ENCODE peak calls at places on chromosomes 2 and 18, in seven cellular contexts. W is activated CD4-positive, alpha-beta T cell treated with anti-CD3 and anti-CD28 coated beads, Interleukin-2, amount 10 ng/mL, durations not matched to agents 7 days and 5 days; I is left lung; V is choroid plexus epithelial cell; M is NB4; F is HFF-Myc; N is sigmoid colon. E is an unnamed sample.

GRCh38 chr2:227238242-227239237 is 74.1 kb downstream of the COL4A3 start:
- DNase-seq in W (peak; percentile 70), I (peak; percentile 60), V (peak; percentile 83), M (peak; percentile 67), F (peak; percentile 40), N (peak; percentile 75), E (no peak)

GRCh38 chr2:135124924-135125886 is 73.1 kb downstream of the RAB3GAP1 start:
- DNase-seq in W (no peak), I (no peak), V (peak; percentile 32), M (no peak), F (no peak), N (no peak), E (no peak)

GRCh38 chr18:79377187-79377891 is 18.4 kb upstream of the NFATC1 start:
- DNase-seq in W (no peak), I (no peak), V (no peak), M (no peak), F (no peak), N (peak; percentile 52), E (no peak)

GRCh38 chr2:187575081-187576067 is 21.1 kb upstream of the TFPI start:
- DNase-seq in W (no peak), I (no peak), V (peak; percentile 77), M (no peak), F (no peak), N (no peak), E (no peak)

GRCh38 chr2:224712346-224712745 is 3.8 kb downstream of the CCDC195 start:
- DNase-seq in W (no peak), I (no peak), V (peak; percentile 61), M (no peak), F (no peak), N (no peak), E (no peak)

GRCh38 chr18:21955757-21956652 is 213.4 kb upstream of the GATA6 start:
- DNase-seq in W (peak; percentile 80), I (peak; percentile 73), V (peak; percentile 81), M (peak; percentile 66), F (peak; percentile 24), N (peak; percentile 79), E (no peak)

GRCh38 chr2:200810252-200810650 is 1.5 kb upstream of the BZW1 start:
- DNase-seq in W (no peak), I (no peak), V (peak; percentile 75), M (peak; percentile 59), F (no peak), N (no peak), E (no peak)

GRCh38 chr2:27185331-27186026 is 26.4 kb upstream of the ATRAID start:
- DNase-seq in W (no peak), I (peak; percentile 47), V (peak; percentile 57), M (peak; percentile 84), F (no peak), N (peak; percentile 74), E (no peak)

GRCh38 chr18:3524706-3525105 is 74.7 kb downstream of the TGIF1 start:
- DNase-seq in W (no peak), I (no peak), V (no peak), M (no peak), F (no peak), N (no peak), E (no peak)

GRCh38 chr2:191692502-191693115 is 14.7 kb downstream of the NABP1 start:
- DNase-seq in W (no peak), I (no peak), V (peak; percentile 46), M (no peak), F (no peak), N (no peak), E (no peak)

GRCh38 chr18:79634593-79634992 is 45.0 kb upstream of the CTDP1 start:
- DNase-seq in W (no peak), I (no peak), V (no peak), M (no peak), F (no peak), N (peak; percentile 49), E (no peak)

GRCh38 chr2:60989256-60989655 is 28.3 kb upstream of the PEX13 start:
- DNase-seq in W (no peak), I (no peak), V (no peak), M (no peak), F (no peak), N (no peak), E (no peak)

GRCh38 chr2:111918383-111918806 is 20.0 kb downstream of the MERTK start:
- DNase-seq in W (no peak), I (no peak), V (peak; percentile 83), M (no peak), F (peak; percentile 97), N (no peak), E (no peak)

GRCh38 chr18:610214-610928 is 13.6 kb downstream of the CLUL1 start:
- DNase-seq in W (no peak), I (no peak), V (no peak), M (no peak), F (no peak), N (no peak), E (no peak)

GRCh38 chr2:57207191-57207590 is 839.4 kb upstream of the VRK2 start:
- DNase-seq in W (no peak), I (no peak), V (peak; percentile 26), M (no peak), F (no peak), N (no peak), E (no peak)

GRCh38 chr2:7450188-7451156 is 533.3 kb downstream of the RNF144A start:
- DNase-seq in W (peak; percentile 45), I (no peak), V (no peak), M (no peak), F (no peak), N (no peak), E (no peak)

GRCh38 chr2:210546424-210547223 is 9.8 kb upstream of the CPS1 start:
- DNase-seq in W (no peak), I (no peak), V (peak; percentile 25), M (no peak), F (no peak), N (peak; percentile 54), E (no peak)

GRCh38 chr2:239470151-239470900 is 69.5 kb upstream of the HDAC4 start:
- DNase-seq in W (no peak), I (peak; percentile 19), V (no peak), M (no peak), F (no peak), N (peak; percentile 48), E (no peak)

GRCh38 chr2:18536100-18536499 is 24.4 kb downstream of the RDH14 start:
- DNase-seq in W (no peak), I (no peak), V (no peak), M (no peak), F (no peak), N (peak; percentile 63), E (no peak)

GRCh38 chr2:142502402-142502801 is 371.6 kb upstream of the LRP1B start:
- DNase-seq in W (no peak), I (no peak), V (no peak), M (no peak), F (no peak), N (no peak), E (no peak)

GRCh38 chr18:49677762-49678398 is 116.0 kb downstream of the LIPG start:
- DNase-seq in W (no peak), I (no peak), V (no peak), M (peak; percentile 50), F (no peak), N (no peak), E (no peak)

GRCh38 chr2:11750917-11751316 is 4.5 kb downstream of the LPIN1 start:
- DNase-seq in W (no peak), I (no peak), V (peak; percentile 33), M (no peak), F (no peak), N (no peak), E (no peak)

GRCh38 chr18:48113691-48114090 is 183.2 kb upstream of the SMAD2 start:
- DNase-seq in W (no peak), I (no peak), V (no peak), M (no peak), F (no peak), N (no peak), E (no peak)

GRCh38 chr18:46034230-46034629 is 37.8 kb downstream of the PSTPIP2 start:
- DNase-seq in W (no peak), I (no peak), V (peak; percentile 74), M (no peak), F (no peak), N (no peak), E (no peak)

GRCh38 chr2:45843136-45843535 is 191.7 kb downstream of the PRKCE start:
- DNase-seq in W (peak; percentile 12), I (no peak), V (no peak), M (peak; percentile 89), F (no peak), N (no peak), E (no peak)

GRCh38 chr2:233129351-233129978 is 69.3 kb downstream of the INPP5D start:
- DNase-seq in W (no peak), I (no peak), V (no peak), M (peak; percentile 49), F (no peak), N (no peak), E (no peak)

GRCh38 chr2:229956491-229956890 is 34.2 kb downstream of the FBXO36 start:
- DNase-seq in W (no peak), I (no peak), V (no peak), M (no peak), F (no peak), N (no peak), E (no peak)

GRCh38 chr2:68784849-68785248 is 50.2 kb downstream of the ARHGAP25 start:
- DNase-seq in W (no peak), I (no peak), V (no peak), M (no peak), F (no peak), N (no peak), E (no peak)

GRCh38 chr18:25896178-25896780 is 194.1 kb downstream of the SS18 start:
- DNase-seq in W (peak; percentile 35), I (no peak), V (peak; percentile 71), M (peak; percentile 50), F (peak; percentile 39), N (no peak), E (no peak)

GRCh38 chr2:148253716-148254115 is 232.8 kb downstream of the MBD5 start:
- DNase-seq in W (no peak), I (no peak), V (no peak), M (peak; percentile 41), F (no peak), N (no peak), E (no peak)

GRCh38 chr18:24019641-24020331 is 5.2 kb downstream of the TTC39C start:
- DNase-seq in W (peak; percentile 83), I (no peak), V (no peak), M (no peak), F (no peak), N (no peak), E (no peak)

GRCh38 chr2:67130526-67131309 is 266.4 kb upstream of the ETAA1 start:
- DNase-seq in W (no peak), I (no peak), V (peak; percentile 56), M (no peak), F (no peak), N (no peak), E (no peak)

GRCh38 chr2:212538156-212539144 is at the start of gene ERBB4:
- DNase-seq in W (no peak), I (peak; percentile 36), V (no peak), M (no peak), F (no peak), N (peak; percentile 64), E (no peak)

GRCh38 chr2:236038096-236038495 is 130.1 kb downstream of the GBX2 start:
- DNase-seq in W (no peak), I (no peak), V (no peak), M (no peak), F (no peak), N (no peak), E (no peak)

GRCh38 chr2:239762742-239763269 is 262.3 kb downstream of the NDUFA10 start:
- DNase-seq in W (no peak), I (no peak), V (no peak), M (no peak), F (no peak), N (peak; percentile 28), E (peak; percentile 17)

GRCh38 chr2:158624961-158625360 is 168.2 kb downstream of the PKP4 start:
- DNase-seq in W (no peak), I (no peak), V (no peak), M (no peak), F (no peak), N (no peak), E (no peak)

GRCh38 chr2:224217962-224218347 is 178.9 kb upstream of the SERPINE2 start:
- DNase-seq in W (no peak), I (peak; percentile 32), V (peak; percentile 87), M (no peak), F (no peak), N (no peak), E (no peak)

GRCh38 chr18:77366725-77367641 is 117.3 kb downstream of the GALR1 start:
- DNase-seq in W (no peak), I (no peak), V (peak; percentile 87), M (peak; percentile 36), F (no peak), N (no peak), E (no peak)